ENCODE peak calls at places on chromosomes 11 and 22, in nine cellular contexts. One of them, this sample, is unnamed.

GRCh38 chr22:31935961-31936635 is 8.2 kb upstream of the YWHAH start:
- DNase-seq in stimulated activated naive CD8-positive, alpha-beta T cell treated with anti-CD3 and anti-CD28 coated beads, Interleukin-15, Interleukin-2, amounts not matched to agents 100 U/mL and 50 U/mL, for 24 hours: no peak
- DNase-seq in lung microvascular endothelial cell: no peak
- DNase-seq in left lung: no peak
- DNase-seq in stimulated activated CD4-positive, alpha-beta T cell treated with anti-CD3 and anti-CD28 coated beads, Interleukin-2, amount 100 ng/mL, for 48 hours: no peak
- DNase-seq in H1: no peak
- DNase-seq in activated naive CD4-positive, alpha-beta T cell: no peak
- DNase-seq in tibial nerve: no peak
- DNase-seq in mammary epithelial cell: no peak
- DNase-seq in this sample: no peak

GRCh38 chr11:117663826-117664225 is 133.2 kb downstream of the DSCAML1 start:
- DNase-seq in stimulated activated naive CD8-positive, alpha-beta T cell treated with anti-CD3 and anti-CD28 coated beads, Interleukin-15, Interleukin-2, amounts not matched to agents 100 U/mL and 50 U/mL, for 24 hours: no peak
- DNase-seq in lung microvascular endothelial cell: no peak
- DNase-seq in left lung: peak
- DNase-seq in stimulated activated CD4-positive, alpha-beta T cell treated with anti-CD3 and anti-CD28 coated beads, Interleukin-2, amount 100 ng/mL, for 48 hours: no peak
- DNase-seq in H1: no peak
- DNase-seq in activated naive CD4-positive, alpha-beta T cell: no peak
- DNase-seq in tibial nerve: no peak
- DNase-seq in mammary epithelial cell: no peak
- DNase-seq in this sample: no peak

GRCh38 chr22:25057013-25057881 is 104.7 kb downstream of the KIAA1671 start:
- DNase-seq in stimulated activated naive CD8-positive, alpha-beta T cell treated with anti-CD3 and anti-CD28 coated beads, Interleukin-15, Interleukin-2, amounts not matched to agents 100 U/mL and 50 U/mL, for 24 hours: peak
- DNase-seq in lung microvascular endothelial cell: peak
- DNase-seq in left lung: peak
- DNase-seq in stimulated activated CD4-positive, alpha-beta T cell treated with anti-CD3 and anti-CD28 coated beads, Interleukin-2, amount 100 ng/mL, for 48 hours: peak
- DNase-seq in H1: peak
- DNase-seq in activated naive CD4-positive, alpha-beta T cell: peak
- DNase-seq in tibial nerve: peak
- DNase-seq in mammary epithelial cell: peak
- DNase-seq in this sample: peak

GRCh38 chr11:2912498-2912897 is 16.7 kb downstream of the PHLDA2 start:
- DNase-seq in stimulated activated naive CD8-positive, alpha-beta T cell treated with anti-CD3 and anti-CD28 coated beads, Interleukin-15, Interleukin-2, amounts not matched to agents 100 U/mL and 50 U/mL, for 24 hours: no peak
- DNase-seq in lung microvascular endothelial cell: no peak
- DNase-seq in left lung: peak
- DNase-seq in stimulated activated CD4-positive, alpha-beta T cell treated with anti-CD3 and anti-CD28 coated beads, Interleukin-2, amount 100 ng/mL, for 48 hours: no peak
- DNase-seq in H1: no peak
- DNase-seq in activated naive CD4-positive, alpha-beta T cell: no peak
- DNase-seq in tibial nerve: no peak
- DNase-seq in mammary epithelial cell: peak
- DNase-seq in this sample: no peak

GRCh38 chr11:1109918-1110705 is 35.4 kb downstream of the MUC2 start:
- DNase-seq in stimulated activated naive CD8-positive, alpha-beta T cell treated with anti-CD3 and anti-CD28 coated beads, Interleukin-15, Interleukin-2, amounts not matched to agents 100 U/mL and 50 U/mL, for 24 hours: no peak
- DNase-seq in lung microvascular endothelial cell: no peak
- DNase-seq in left lung: peak
- DNase-seq in stimulated activated CD4-positive, alpha-beta T cell treated with anti-CD3 and anti-CD28 coated beads, Interleukin-2, amount 100 ng/mL, for 48 hours: no peak
- DNase-seq in H1: no peak
- DNase-seq in activated naive CD4-positive, alpha-beta T cell: no peak
- DNase-seq in tibial nerve: no peak
- DNase-seq in mammary epithelial cell: no peak
- DNase-seq in this sample: no peak

GRCh38 chr22:41043727-41044126 is 48.7 kb upstream of the EP300 start:
- DNase-seq in stimulated activated naive CD8-positive, alpha-beta T cell treated with anti-CD3 and anti-CD28 coated beads, Interleukin-15, Interleukin-2, amounts not matched to agents 100 U/mL and 50 U/mL, for 24 hours: no peak
- DNase-seq in lung microvascular endothelial cell: no peak
- DNase-seq in left lung: no peak
- DNase-seq in stimulated activated CD4-positive, alpha-beta T cell treated with anti-CD3 and anti-CD28 coated beads, Interleukin-2, amount 100 ng/mL, for 48 hours: no peak
- DNase-seq in H1: no peak
- DNase-seq in activated naive CD4-positive, alpha-beta T cell: no peak
- DNase-seq in tibial nerve: no peak
- DNase-seq in mammary epithelial cell: no peak
- DNase-seq in this sample: no peak

GRCh38 chr22:37556750-37557149 is 3.5 kb upstream of the CDC42EP1 start:
- DNase-seq in stimulated activated naive CD8-positive, alpha-beta T cell treated with anti-CD3 and anti-CD28 coated beads, Interleukin-15, Interleukin-2, amounts not matched to agents 100 U/mL and 50 U/mL, for 24 hours: no peak
- DNase-seq in lung microvascular endothelial cell: no peak
- DNase-seq in left lung: no peak
- DNase-seq in stimulated activated CD4-positive, alpha-beta T cell treated with anti-CD3 and anti-CD28 coated beads, Interleukin-2, amount 100 ng/mL, for 48 hours: no peak
- DNase-seq in H1: peak
- DNase-seq in activated naive CD4-positive, alpha-beta T cell: no peak
- DNase-seq in tibial nerve: no peak
- DNase-seq in mammary epithelial cell: no peak
- DNase-seq in this sample: no peak

GRCh38 chr11:134470238-134470637 is 58.2 kb upstream of the B3GAT1 start:
- DNase-seq in stimulated activated naive CD8-positive, alpha-beta T cell treated with anti-CD3 and anti-CD28 coated beads, Interleukin-15, Interleukin-2, amounts not matched to agents 100 U/mL and 50 U/mL, for 24 hours: no peak
- DNase-seq in lung microvascular endothelial cell: no peak
- DNase-seq in left lung: no peak
- DNase-seq in stimulated activated CD4-positive, alpha-beta T cell treated with anti-CD3 and anti-CD28 coated beads, Interleukin-2, amount 100 ng/mL, for 48 hours: no peak
- DNase-seq in H1: no peak
- DNase-seq in activated naive CD4-positive, alpha-beta T cell: no peak
- DNase-seq in tibial nerve: no peak
- DNase-seq in mammary epithelial cell: no peak
- DNase-seq in this sample: no peak

GRCh38 chr11:69537855-69538640 is 56.6 kb downstream of the LINC01488 start:
- DNase-seq in stimulated activated naive CD8-positive, alpha-beta T cell treated with anti-CD3 and anti-CD28 coated beads, Interleukin-15, Interleukin-2, amounts not matched to agents 100 U/mL and 50 U/mL, for 24 hours: no peak
- DNase-seq in lung microvascular endothelial cell: no peak
- DNase-seq in left lung: no peak
- DNase-seq in stimulated activated CD4-positive, alpha-beta T cell treated with anti-CD3 and anti-CD28 coated beads, Interleukin-2, amount 100 ng/mL, for 48 hours: no peak
- DNase-seq in H1: no peak
- DNase-seq in activated naive CD4-positive, alpha-beta T cell: no peak
- DNase-seq in tibial nerve: no peak
- DNase-seq in mammary epithelial cell: no peak
- DNase-seq in this sample: no peak

GRCh38 chr11:83881428-83881827 is 595.3 kb upstream of the CCDC90B start:
- DNase-seq in stimulated activated naive CD8-positive, alpha-beta T cell treated with anti-CD3 and anti-CD28 coated beads, Interleukin-15, Interleukin-2, amounts not matched to agents 100 U/mL and 50 U/mL, for 24 hours: no peak
- DNase-seq in lung microvascular endothelial cell: no peak
- DNase-seq in left lung: no peak
- DNase-seq in stimulated activated CD4-positive, alpha-beta T cell treated with anti-CD3 and anti-CD28 coated beads, Interleukin-2, amount 100 ng/mL, for 48 hours: no peak
- DNase-seq in H1: no peak
- DNase-seq in activated naive CD4-positive, alpha-beta T cell: no peak
- DNase-seq in tibial nerve: no peak
- DNase-seq in mammary epithelial cell: no peak
- DNase-seq in this sample: no peak

GRCh38 chr22:47192651-47193437 is 430.4 kb downstream of the TBC1D22A start:
- DNase-seq in stimulated activated naive CD8-positive, alpha-beta T cell treated with anti-CD3 and anti-CD28 coated beads, Interleukin-15, Interleukin-2, amounts not matched to agents 100 U/mL and 50 U/mL, for 24 hours: peak
- DNase-seq in lung microvascular endothelial cell: no peak
- DNase-seq in left lung: no peak
- DNase-seq in stimulated activated CD4-positive, alpha-beta T cell treated with anti-CD3 and anti-CD28 coated beads, Interleukin-2, amount 100 ng/mL, for 48 hours: no peak
- DNase-seq in H1: no peak
- DNase-seq in activated naive CD4-positive, alpha-beta T cell: no peak
- DNase-seq in tibial nerve: no peak
- DNase-seq in mammary epithelial cell: no peak
- DNase-seq in this sample: no peak

GRCh38 chr11:130478204-130478701 is 29.8 kb downstream of the ADAMTS15 start:
- DNase-seq in stimulated activated naive CD8-positive, alpha-beta T cell treated with anti-CD3 and anti-CD28 coated beads, Interleukin-15, Interleukin-2, amounts not matched to agents 100 U/mL and 50 U/mL, for 24 hours: no peak
- DNase-seq in lung microvascular endothelial cell: peak
- DNase-seq in left lung: no peak
- DNase-seq in stimulated activated CD4-positive, alpha-beta T cell treated with anti-CD3 and anti-CD28 coated beads, Interleukin-2, amount 100 ng/mL, for 48 hours: no peak
- DNase-seq in H1: peak
- DNase-seq in activated naive CD4-positive, alpha-beta T cell: no peak
- DNase-seq in tibial nerve: peak
- DNase-seq in mammary epithelial cell: peak
- DNase-seq in this sample: no peak

GRCh38 chr22:33321466-33321865 is 263.3 kb upstream of the SYN3 start:
- DNase-seq in stimulated activated naive CD8-positive, alpha-beta T cell treated with anti-CD3 and anti-CD28 coated beads, Interleukin-15, Interleukin-2, amounts not matched to agents 100 U/mL and 50 U/mL, for 24 hours: no peak
- DNase-seq in lung microvascular endothelial cell: no peak
- DNase-seq in left lung: no peak
- DNase-seq in stimulated activated CD4-positive, alpha-beta T cell treated with anti-CD3 and anti-CD28 coated beads, Interleukin-2, amount 100 ng/mL, for 48 hours: no peak
- DNase-seq in H1: no peak
- DNase-seq in activated naive CD4-positive, alpha-beta T cell: no peak
- DNase-seq in tibial nerve: no peak
- DNase-seq in mammary epithelial cell: no peak
- DNase-seq in this sample: no peak

GRCh38 chr11:70376621-70377020 is 21.7 kb upstream of the CTTN start:
- DNase-seq in stimulated activated naive CD8-positive, alpha-beta T cell treated with anti-CD3 and anti-CD28 coated beads, Interleukin-15, Interleukin-2, amounts not matched to agents 100 U/mL and 50 U/mL, for 24 hours: no peak
- DNase-seq in lung microvascular endothelial cell: no peak
- DNase-seq in left lung: no peak
- DNase-seq in stimulated activated CD4-positive, alpha-beta T cell treated with anti-CD3 and anti-CD28 coated beads, Interleukin-2, amount 100 ng/mL, for 48 hours: no peak
- DNase-seq in H1: no peak
- DNase-seq in activated naive CD4-positive, alpha-beta T cell: no peak
- DNase-seq in tibial nerve: no peak
- DNase-seq in mammary epithelial cell: no peak
- DNase-seq in this sample: no peak

GRCh38 chr22:40120783-40121182 is 56.9 kb upstream of the TNRC6B start:
- DNase-seq in stimulated activated naive CD8-positive, alpha-beta T cell treated with anti-CD3 and anti-CD28 coated beads, Interleukin-15, Interleukin-2, amounts not matched to agents 100 U/mL and 50 U/mL, for 24 hours: no peak
- DNase-seq in lung microvascular endothelial cell: peak
- DNase-seq in left lung: no peak
- DNase-seq in stimulated activated CD4-positive, alpha-beta T cell treated with anti-CD3 and anti-CD28 coated beads, Interleukin-2, amount 100 ng/mL, for 48 hours: no peak
- DNase-seq in H1: no peak
- DNase-seq in activated naive CD4-positive, alpha-beta T cell: no peak
- DNase-seq in tibial nerve: no peak
- DNase-seq in mammary epithelial cell: no peak
- DNase-seq in this sample: no peak

GRCh38 chr22:44047891-44048301 is 23.8 kb downstream of the PARVB start:
- DNase-seq in stimulated activated naive CD8-positive, alpha-beta T cell treated with anti-CD3 and anti-CD28 coated beads, Interleukin-15, Interleukin-2, amounts not matched to agents 100 U/mL and 50 U/mL, for 24 hours: no peak
- DNase-seq in lung microvascular endothelial cell: peak
- DNase-seq in left lung: peak
- DNase-seq in stimulated activated CD4-positive, alpha-beta T cell treated with anti-CD3 and anti-CD28 coated beads, Interleukin-2, amount 100 ng/mL, for 48 hours: no peak
- DNase-seq in H1: no peak
- DNase-seq in activated naive CD4-positive, alpha-beta T cell: no peak
- DNase-seq in tibial nerve: no peak
- DNase-seq in mammary epithelial cell: no peak
- DNase-seq in this sample: no peak

GRCh38 chr22:48431536-48432315 is 1395.9 kb downstream of the BRD1 start:
- DNase-seq in stimulated activated naive CD8-positive, alpha-beta T cell treated with anti-CD3 and anti-CD28 coated beads, Interleukin-15, Interleukin-2, amounts not matched to agents 100 U/mL and 50 U/mL, for 24 hours: no peak
- DNase-seq in lung microvascular endothelial cell: no peak
- DNase-seq in left lung: peak
- DNase-seq in stimulated activated CD4-positive, alpha-beta T cell treated with anti-CD3 and anti-CD28 coated beads, Interleukin-2, amount 100 ng/mL, for 48 hours: no peak
- DNase-seq in H1: no peak
- DNase-seq in activated naive CD4-positive, alpha-beta T cell: no peak
- DNase-seq in tibial nerve: no peak
- DNase-seq in mammary epithelial cell: no peak
- DNase-seq in this sample: no peak

GRCh38 chr11:46710821-46711269 is 8.2 kb upstream of the F2 start:
- DNase-seq in stimulated activated naive CD8-positive, alpha-beta T cell treated with anti-CD3 and anti-CD28 coated beads, Interleukin-15, Interleukin-2, amounts not matched to agents 100 U/mL and 50 U/mL, for 24 hours: no peak
- DNase-seq in lung microvascular endothelial cell: no peak
- DNase-seq in left lung: no peak
- DNase-seq in stimulated activated CD4-positive, alpha-beta T cell treated with anti-CD3 and anti-CD28 coated beads, Interleukin-2, amount 100 ng/mL, for 48 hours: no peak
- DNase-seq in H1: no peak
- DNase-seq in activated naive CD4-positive, alpha-beta T cell: no peak
- DNase-seq in tibial nerve: peak
- DNase-seq in mammary epithelial cell: peak
- DNase-seq in this sample: no peak

GRCh38 chr11:101049123-101049522 is 80.5 kb downstream of the PGR start:
- DNase-seq in stimulated activated naive CD8-positive, alpha-beta T cell treated with anti-CD3 and anti-CD28 coated beads, Interleukin-15, Interleukin-2, amounts not matched to agents 100 U/mL and 50 U/mL, for 24 hours: no peak
- DNase-seq in lung microvascular endothelial cell: no peak
- DNase-seq in left lung: no peak
- DNase-seq in stimulated activated CD4-positive, alpha-beta T cell treated with anti-CD3 and anti-CD28 coated beads, Interleukin-2, amount 100 ng/mL, for 48 hours: no peak
- DNase-seq in H1: no peak
- DNase-seq in activated naive CD4-positive, alpha-beta T cell: no peak
- DNase-seq in tibial nerve: no peak
- DNase-seq in mammary epithelial cell: peak
- DNase-seq in this sample: no peak

GRCh38 chr11:101428918-101429317 is 154.9 kb downstream of the TRPC6 start:
- DNase-seq in stimulated activated naive CD8-positive, alpha-beta T cell treated with anti-CD3 and anti-CD28 coated beads, Interleukin-15, Interleukin-2, amounts not matched to agents 100 U/mL and 50 U/mL, for 24 hours: no peak
- DNase-seq in lung microvascular endothelial cell: no peak
- DNase-seq in left lung: no peak
- DNase-seq in stimulated activated CD4-positive, alpha-beta T cell treated with anti-CD3 and anti-CD28 coated beads, Interleukin-2, amount 100 ng/mL, for 48 hours: no peak
- DNase-seq in H1: no peak
- DNase-seq in activated naive CD4-positive, alpha-beta T cell: no peak
- DNase-seq in tibial nerve: no peak
- DNase-seq in mammary epithelial cell: peak
- DNase-seq in this sample: no peak

GRCh38 chr11:57599381-57599780 is 1.9 kb downstream of the SERPING1 start:
- DNase-seq in stimulated activated naive CD8-positive, alpha-beta T cell treated with anti-CD3 and anti-CD28 coated beads, Interleukin-15, Interleukin-2, amounts not matched to agents 100 U/mL and 50 U/mL, for 24 hours: no peak
- DNase-seq in lung microvascular endothelial cell: no peak
- DNase-seq in left lung: no peak
- DNase-seq in stimulated activated CD4-positive, alpha-beta T cell treated with anti-CD3 and anti-CD28 coated beads, Interleukin-2, amount 100 ng/mL, for 48 hours: no peak
- DNase-seq in H1: no peak
- DNase-seq in activated naive CD4-positive, alpha-beta T cell: no peak
- DNase-seq in tibial nerve: no peak
- DNase-seq in mammary epithelial cell: no peak
- DNase-seq in this sample: no peak

GRCh38 chr11:128632151-128632791 is 44.9 kb upstream of the ETS1 start:
- DNase-seq in stimulated activated naive CD8-positive, alpha-beta T cell treated with anti-CD3 and anti-CD28 coated beads, Interleukin-15, Interleukin-2, amounts not matched to agents 100 U/mL and 50 U/mL, for 24 hours: peak
- DNase-seq in lung microvascular endothelial cell: peak
- DNase-seq in left lung: no peak
- DNase-seq in stimulated activated CD4-positive, alpha-beta T cell treated with anti-CD3 and anti-CD28 coated beads, Interleukin-2, amount 100 ng/mL, for 48 hours: no peak
- DNase-seq in H1: peak
- DNase-seq in activated naive CD4-positive, alpha-beta T cell: no peak
- DNase-seq in tibial nerve: peak
- DNase-seq in mammary epithelial cell: peak
- DNase-seq in this sample: peak

GRCh38 chr11:32259641-32260081 is 168.8 kb downstream of the RCN1 start:
- DNase-seq in stimulated activated naive CD8-positive, alpha-beta T cell treated with anti-CD3 and anti-CD28 coated beads, Interleukin-15, Interleukin-2, amounts not matched to agents 100 U/mL and 50 U/mL, for 24 hours: peak
- DNase-seq in lung microvascular endothelial cell: no peak
- DNase-seq in left lung: no peak
- DNase-seq in stimulated activated CD4-positive, alpha-beta T cell treated with anti-CD3 and anti-CD28 coated beads, Interleukin-2, amount 100 ng/mL, for 48 hours: no peak
- DNase-seq in H1: no peak
- DNase-seq in activated naive CD4-positive, alpha-beta T cell: no peak
- DNase-seq in tibial nerve: peak
- DNase-seq in mammary epithelial cell: peak
- DNase-seq in this sample: no peak

GRCh38 chr22:35818897-35819296 is 101.2 kb downstream of the APOL5 start:
- DNase-seq in stimulated activated naive CD8-positive, alpha-beta T cell treated with anti-CD3 and anti-CD28 coated beads, Interleukin-15, Interleukin-2, amounts not matched to agents 100 U/mL and 50 U/mL, for 24 hours: no peak
- DNase-seq in lung microvascular endothelial cell: no peak
- DNase-seq in left lung: no peak
- DNase-seq in stimulated activated CD4-positive, alpha-beta T cell treated with anti-CD3 and anti-CD28 coated beads, Interleukin-2, amount 100 ng/mL, for 48 hours: no peak
- DNase-seq in H1: no peak
- DNase-seq in activated naive CD4-positive, alpha-beta T cell: no peak
- DNase-seq in tibial nerve: no peak
- DNase-seq in mammary epithelial cell: no peak
- DNase-seq in this sample: no peak

GRCh38 chr22:19940536-19941364 is 822 bp upstream of the COMT start:
- DNase-seq in stimulated activated naive CD8-positive, alpha-beta T cell treated with anti-CD3 and anti-CD28 coated beads, Interleukin-15, Interleukin-2, amounts not matched to agents 100 U/mL and 50 U/mL, for 24 hours: no peak
- DNase-seq in lung microvascular endothelial cell: no peak
- DNase-seq in left lung: peak
- DNase-seq in stimulated activated CD4-positive, alpha-beta T cell treated with anti-CD3 and anti-CD28 coated beads, Interleukin-2, amount 100 ng/mL, for 48 hours: no peak
- DNase-seq in H1: no peak
- DNase-seq in activated naive CD4-positive, alpha-beta T cell: no peak
- DNase-seq in tibial nerve: no peak
- DNase-seq in mammary epithelial cell: no peak
- DNase-seq in this sample: no peak

GRCh38 chr11:45576461-45577215 is 88.8 kb downstream of the CHST1 start:
- DNase-seq in stimulated activated naive CD8-positive, alpha-beta T cell treated with anti-CD3 and anti-CD28 coated beads, Interleukin-15, Interleukin-2, amounts not matched to agents 100 U/mL and 50 U/mL, for 24 hours: no peak
- DNase-seq in lung microvascular endothelial cell: no peak
- DNase-seq in left lung: no peak
- DNase-seq in stimulated activated CD4-positive, alpha-beta T cell treated with anti-CD3 and anti-CD28 coated beads, Interleukin-2, amount 100 ng/mL, for 48 hours: no peak
- DNase-seq in H1: no peak
- DNase-seq in activated naive CD4-positive, alpha-beta T cell: no peak
- DNase-seq in tibial nerve: no peak
- DNase-seq in mammary epithelial cell: no peak
- DNase-seq in this sample: no peak

GRCh38 chr11:104995001-104995408 is 26.6 kb upstream of the CASP4 start:
- DNase-seq in stimulated activated naive CD8-positive, alpha-beta T cell treated with anti-CD3 and anti-CD28 coated beads, Interleukin-15, Interleukin-2, amounts not matched to agents 100 U/mL and 50 U/mL, for 24 hours: no peak
- DNase-seq in lung microvascular endothelial cell: no peak
- DNase-seq in left lung: no peak
- DNase-seq in stimulated activated CD4-positive, alpha-beta T cell treated with anti-CD3 and anti-CD28 coated beads, Interleukin-2, amount 100 ng/mL, for 48 hours: no peak
- DNase-seq in H1: no peak
- DNase-seq in activated naive CD4-positive, alpha-beta T cell: no peak
- DNase-seq in tibial nerve: no peak
- DNase-seq in mammary epithelial cell: no peak
- DNase-seq in this sample: no peak

GRCh38 chr11:28139848-28140415 is 31.7 kb downstream of the METTL15 start:
- DNase-seq in stimulated activated naive CD8-positive, alpha-beta T cell treated with anti-CD3 and anti-CD28 coated beads, Interleukin-15, Interleukin-2, amounts not matched to agents 100 U/mL and 50 U/mL, for 24 hours: no peak
- DNase-seq in lung microvascular endothelial cell: no peak
- DNase-seq in left lung: no peak
- DNase-seq in stimulated activated CD4-positive, alpha-beta T cell treated with anti-CD3 and anti-CD28 coated beads, Interleukin-2, amount 100 ng/mL, for 48 hours: no peak
- DNase-seq in H1: no peak
- DNase-seq in activated naive CD4-positive, alpha-beta T cell: no peak
- DNase-seq in tibial nerve: no peak
- DNase-seq in mammary epithelial cell: no peak
- DNase-seq in this sample: no peak

GRCh38 chr11:5274340-5274739 is 4.6 kb upstream of the HBE1 start:
- DNase-seq in stimulated activated naive CD8-positive, alpha-beta T cell treated with anti-CD3 and anti-CD28 coated beads, Interleukin-15, Interleukin-2, amounts not matched to agents 100 U/mL and 50 U/mL, for 24 hours: no peak
- DNase-seq in lung microvascular endothelial cell: no peak
- DNase-seq in left lung: no peak
- DNase-seq in stimulated activated CD4-positive, alpha-beta T cell treated with anti-CD3 and anti-CD28 coated beads, Interleukin-2, amount 100 ng/mL, for 48 hours: no peak
- DNase-seq in H1: no peak
- DNase-seq in activated naive CD4-positive, alpha-beta T cell: no peak
- DNase-seq in tibial nerve: no peak
- DNase-seq in mammary epithelial cell: peak
- DNase-seq in this sample: no peak

GRCh38 chr11:74450318-74450717 is 17.0 kb downstream of the KCNE3 start:
- DNase-seq in stimulated activated naive CD8-positive, alpha-beta T cell treated with anti-CD3 and anti-CD28 coated beads, Interleukin-15, Interleukin-2, amounts not matched to agents 100 U/mL and 50 U/mL, for 24 hours: no peak
- DNase-seq in lung microvascular endothelial cell: no peak
- DNase-seq in left lung: no peak
- DNase-seq in stimulated activated CD4-positive, alpha-beta T cell treated with anti-CD3 and anti-CD28 coated beads, Interleukin-2, amount 100 ng/mL, for 48 hours: no peak
- DNase-seq in H1: no peak
- DNase-seq in activated naive CD4-positive, alpha-beta T cell: no peak
- DNase-seq in tibial nerve: no peak
- DNase-seq in mammary epithelial cell: no peak
- DNase-seq in this sample: no peak

GRCh38 chr11:72242141-72242540 is 1.8 kb downstream of the PHOX2A start:
- DNase-seq in stimulated activated naive CD8-positive, alpha-beta T cell treated with anti-CD3 and anti-CD28 coated beads, Interleukin-15, Interleukin-2, amounts not matched to agents 100 U/mL and 50 U/mL, for 24 hours: no peak
- DNase-seq in lung microvascular endothelial cell: no peak
- DNase-seq in left lung: no peak
- DNase-seq in stimulated activated CD4-positive, alpha-beta T cell treated with anti-CD3 and anti-CD28 coated beads, Interleukin-2, amount 100 ng/mL, for 48 hours: no peak
- DNase-seq in H1: no peak
- DNase-seq in activated naive CD4-positive, alpha-beta T cell: no peak
- DNase-seq in tibial nerve: no peak
- DNase-seq in mammary epithelial cell: no peak
- DNase-seq in this sample: no peak

This sample was measured in neuronal stem cell.